ENCODE peak calls at places on chromosomes 1 and 21, in four cellular contexts. R is upper lobe of left lung, I is stomach, H is HepG2. W is an unnamed sample.
A peak's percentile ranks its signal among the peaks of the same experiment; 100 is the strongest.

GRCh38 chr21:42002421-42002958 is 7.7 kb downstream of the ZBTB21 start:
- DNase-seq in H (no peak), R (no peak), I (no peak), W (no peak)

GRCh38 chr1:25927541-25928265 is 21.5 kb upstream of the STMN1 start:
- DNase-seq in I (no peak), H (no peak), R (no peak), W (no peak)

GRCh38 chr1:234941711-234942320 is 186.8 kb downstream of the TOMM20 start:
- DNase-seq in R (no peak), H (no peak), I (no peak), W (no peak)

GRCh38 chr1:48617227-48617626 is 145.2 kb upstream of the SPATA6 start:
- DNase-seq in R (no peak), I (no peak), H (no peak), W (no peak)

GRCh38 chr1:230426246-230427101 is at the start of gene PGBD5:
- DNase-seq in H (peak; percentile 41), I (peak; percentile 77), R (peak; percentile 95), W (peak; percentile 48)

GRCh38 chr1:7940745-7941436 is at the start of gene TNFRSF9:
- DNase-seq in I (peak; percentile 29), H (no peak), R (no peak), W (no peak)

GRCh38 chr1:209434631-209435217 is 148.8 kb upstream of the CAMK1G start:
- DNase-seq in I (no peak), R (no peak), H (no peak), W (no peak)

GRCh38 chr1:100627018-100627716 is 89.2 kb downstream of the GPR88 start:
- DNase-seq in H (no peak), R (no peak), I (no peak), W (no peak)

GRCh38 chr1:90335566-90335965 is 340.7 kb downstream of the ZNF326 start:
- DNase-seq in H (no peak), I (no peak), R (no peak), W (no peak)

GRCh38 chr1:27491748-27492700 is 2.1 kb upstream of the WASF2 start:
- DNase-seq in I (no peak), R (no peak), H (no peak), W (peak; percentile 56)

GRCh38 chr1:93909146-93910050 is at the start of gene GCLM:
- DNase-seq in H (peak; percentile 88), I (peak; percentile 94), R (peak; percentile 99), W (peak; percentile 93)

GRCh38 chr1:26529405-26529654 is 231 bp upstream of the RPS6KA1 start:
- DNase-seq in I (no peak), H (no peak), R (no peak), W (no peak)

GRCh38 chr1:228305721-228306152 is 97.9 kb downstream of the OBSCN start:
- DNase-seq in R (peak; percentile 24), H (no peak), I (no peak), W (peak; percentile 16)

GRCh38 chr1:229887043-229887822 is 179.8 kb upstream of the GALNT2 start:
- DNase-seq in H (no peak), R (no peak), I (peak; percentile 31), W (no peak)

GRCh38 chr1:41740630-41741239 is 178.0 kb downstream of the HIVEP3 start:
- DNase-seq in H (no peak), R (no peak), I (no peak), W (no peak)

GRCh38 chr1:28110555-28110954 is 22.1 kb upstream of the EYA3 start:
- DNase-seq in I (no peak), R (no peak), H (no peak), W (no peak)

GRCh38 chr1:198253668-198254067 is 96.9 kb downstream of the NEK7 start:
- DNase-seq in H (no peak), R (no peak), I (no peak), W (no peak)

GRCh38 chr1:24266398-24266941 is 52.7 kb upstream of the GRHL3 start:
- DNase-seq in H (peak; percentile 14), R (no peak), I (no peak), W (no peak)

GRCh38 chr1:2311184-2312032 is 79.9 kb downstream of the MORN1 start:
- DNase-seq in H (peak; percentile 73), I (peak; percentile 70), R (peak; percentile 89), W (peak; percentile 68)

GRCh38 chr1:75950176-75950575 is 18.0 kb upstream of the ASB17 start:
- DNase-seq in I (no peak), H (no peak), R (no peak), W (no peak)

GRCh38 chr1:3736708-3737107 is 15.5 kb upstream of the CCDC27 start:
- DNase-seq in H (no peak), I (no peak), R (no peak), W (no peak)

GRCh38 chr1:55257958-55258357 is 42.8 kb upstream of the USP24 start:
- DNase-seq in R (no peak), H (no peak), I (no peak), W (no peak)

GRCh38 chr1:217563179-217563578 is 67.7 kb downstream of the GPATCH2 start:
- DNase-seq in R (no peak), I (no peak), H (no peak), W (no peak)

GRCh38 chr21:45320261-45320990 is 32.7 kb upstream of the POFUT2 start:
- DNase-seq in I (no peak), H (no peak), R (peak; percentile 75), W (peak; percentile 16)

GRCh38 chr1:62530516-62531154 is 66.7 kb upstream of the ANGPTL3 start:
- DNase-seq in H (peak; percentile 45), I (peak; percentile 69), R (no peak), W (no peak)

GRCh38 chr1:56457767-56458375 is 121.5 kb downstream of the PLPP3 start:
- DNase-seq in H (no peak), I (no peak), R (no peak), W (no peak)

GRCh38 chr21:15355066-15355465 is 290.3 kb upstream of the NRIP1 start:
- DNase-seq in H (no peak), I (no peak), R (no peak), W (no peak)

GRCh38 chr1:230169454-230170152 is 102.6 kb downstream of the GALNT2 start:
- DNase-seq in I (no peak), H (no peak), R (no peak), W (no peak)

GRCh38 chr21:34037446-34037845 is 35.9 kb upstream of the MRPS6 start:
- DNase-seq in I (no peak), H (no peak), R (no peak), W (no peak)

GRCh38 chr1:84930329-84930728 is 37.3 kb upstream of the LPAR3 start:
- DNase-seq in R (no peak), I (no peak), H (no peak), W (no peak)

GRCh38 chr21:27108228-27108627 is 141.3 kb upstream of the ADAMTS5 start:
- DNase-seq in I (no peak), H (no peak), R (no peak), W (no peak)

GRCh38 chr1:6170742-6171201 is 9.3 kb downstream of the CHD5 start:
- DNase-seq in I (no peak), H (no peak), R (no peak), W (no peak)

GRCh38 chr21:14076143-14076806 is 134.5 kb downstream of the LIPI start:
- DNase-seq in I (no peak), R (no peak), H (no peak), W (no peak)

GRCh38 chr1:60052634-60053033 is 20.9 kb downstream of the C1orf87 start:
- DNase-seq in R (peak; percentile 15), I (no peak), H (no peak), W (no peak)

GRCh38 chr1:186511761-186512637 is 51.1 kb upstream of the PDC start:
- DNase-seq in I (no peak), R (no peak), H (no peak), W (no peak)

GRCh38 chr1:151860504-151861187 is 7.1 kb upstream of the THEM5 start:
- DNase-seq in I (no peak), H (no peak), R (no peak), W (no peak)

GRCh38 chr1:81549588-81550127 is 251.1 kb upstream of the ADGRL2 start:
- DNase-seq in H (peak; percentile 8), R (no peak), I (no peak), W (no peak)

DNA sequence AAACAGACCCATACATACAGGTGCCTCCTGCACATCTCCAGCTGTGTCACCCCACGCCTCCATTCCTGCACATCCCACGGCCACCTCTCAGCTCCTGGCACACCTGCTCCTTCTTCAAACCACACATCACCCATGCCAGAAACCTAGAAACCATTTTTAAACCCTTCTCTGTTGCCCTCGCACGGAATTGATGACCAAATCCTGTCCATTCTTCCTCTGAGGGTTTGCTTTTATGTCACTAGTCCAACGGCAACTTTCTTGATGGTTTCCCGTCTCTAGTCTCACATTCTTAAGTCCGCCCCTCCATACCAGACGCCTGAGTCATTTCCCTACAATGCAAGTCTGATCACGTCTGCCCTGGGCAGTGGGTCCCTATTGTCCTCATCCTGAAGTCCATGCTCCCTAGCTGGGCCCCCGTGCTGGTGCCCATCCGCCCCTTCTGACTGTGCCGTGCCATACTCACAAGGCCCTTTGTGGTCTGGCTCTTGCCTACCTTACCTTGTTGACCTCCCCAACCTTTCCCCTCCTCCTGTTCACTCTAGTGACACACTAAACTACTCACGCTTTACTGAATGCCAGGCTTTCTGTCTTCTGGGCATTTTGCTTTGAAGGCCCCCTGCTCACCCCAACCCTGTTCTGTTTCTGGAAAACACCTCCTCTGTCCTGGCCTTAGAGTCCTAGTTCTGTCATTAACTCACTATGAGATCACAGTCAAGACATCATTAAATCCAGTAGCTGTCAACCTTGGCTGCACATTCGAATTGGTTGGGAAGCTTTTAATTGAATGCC is 17.6 kb downstream of the SLC2A1 start:
- DNase-seq in R (no peak), I (no peak), H (peak; percentile 63), W (no peak)
- TF ChIP-seq EP300 in R (no peak), I (no peak), H (peak; percentile 22), W (no peak)

DNA sequence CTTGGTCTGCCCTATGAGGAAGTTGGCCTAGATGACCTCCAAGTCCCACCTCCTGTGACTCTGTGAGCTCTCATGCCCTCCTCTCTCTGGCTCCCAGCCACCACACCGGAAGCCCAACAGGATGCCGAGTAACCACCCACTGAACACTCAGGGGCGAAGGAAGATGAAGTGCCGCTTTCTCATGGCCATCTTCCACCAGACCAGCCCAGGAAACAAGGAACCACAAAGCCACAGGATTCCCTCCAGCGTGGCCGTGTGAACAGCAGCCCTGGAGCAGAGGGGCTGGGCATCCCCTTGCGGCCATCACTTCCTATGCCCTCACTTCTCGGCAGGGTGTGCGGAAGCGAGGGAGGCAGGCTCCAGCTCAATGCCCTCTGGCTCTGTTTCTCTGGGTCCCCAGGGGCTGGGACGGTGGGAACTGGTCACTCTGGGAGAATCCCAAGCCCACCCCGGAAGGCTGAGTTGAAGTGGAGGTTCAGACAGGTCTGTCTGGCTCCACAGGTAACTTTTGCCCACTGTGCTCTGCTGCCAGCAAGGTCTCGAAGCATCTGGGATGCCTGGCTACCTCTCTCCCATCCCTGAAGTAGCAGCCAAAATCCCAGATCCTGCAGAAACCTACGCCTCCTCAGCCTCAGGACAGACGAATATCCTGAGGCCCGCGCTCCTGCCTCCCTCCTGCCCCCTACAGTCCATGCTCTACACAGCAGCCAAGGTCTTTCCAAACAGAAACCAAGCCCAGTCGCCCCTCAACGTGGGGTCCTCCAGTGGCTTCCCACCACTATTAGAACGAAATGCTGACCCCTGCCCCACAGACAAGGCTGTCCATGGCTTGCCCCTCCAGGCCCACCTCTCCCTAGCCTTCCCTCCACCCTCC is 44.2 kb upstream of the ECE1 start:
- DNase-seq in I (peak; percentile 76), H (no peak), R (no peak), W (peak; percentile 78)
- TF ChIP-seq POLR2A in I (no peak), H (no peak), R (no peak), W (no peak)

GRCh38 chr1:222896630-222897526 is 82.0 kb downstream of the DISP1 start:
- DNase-seq in R (no peak), I (no peak), H (no peak), W (no peak)
- TF ChIP-seq EP300 in R (no peak), I (no peak), H (no peak), W (no peak)

GRCh38 chr1:117631361-117631760 is 25.5 kb downstream of the TENT5C start:
- DNase-seq in I (no peak), H (no peak), R (no peak), W (no peak)
- TF ChIP-seq POLR2A in I (no peak), H (no peak), R (no peak), W (no peak)

GRCh38 chr1:19596719-19597462 is 47.2 kb upstream of the NBL1 start:
- DNase-seq in H (peak; percentile 99), I (peak; percentile 97), R (peak; percentile 96), W (peak; percentile 98)
- TF ChIP-seq EP300 in H (no peak), I (no peak), R (no peak), W (no peak)